ENCODE peak calls at places on chromosomes 13 and 19, in six cellular contexts. J is heart left ventricle, X is right lobe of liver, T is prostate gland, L is tibial nerve, R is lower leg skin. Y is an unnamed sample.

GRCh38 chr19:48102870-48103751 is 7.5 kb downstream of the PLA2G4C start:
- DNase-seq in T (peak), J (no peak), L (no peak), X (no peak), R (no peak), Y (peak)

GRCh38 chr19:45781282-45782161 is 768 bp downstream of the DMPK start:
- DNase-seq in X (no peak), R (no peak), J (no peak), T (peak), L (no peak), Y (peak)

GRCh38 chr19:2589441-2589840 is 113.1 kb downstream of the GNG7 start:
- DNase-seq in L (no peak), R (no peak), J (no peak), T (no peak), X (no peak), Y (no peak)

GRCh38 chr13:110177790-110178189 is 129.2 kb downstream of the COL4A1 start:
- DNase-seq in T (no peak), X (no peak), J (no peak), L (no peak), R (no peak), Y (no peak)

GRCh38 chr19:47511681-47512080 is 3.2 kb downstream of the NAPA start:
- DNase-seq in X (no peak), R (no peak), T (no peak), J (no peak), L (no peak), Y (no peak)

GRCh38 chr13:96532804-96533203 is 442.9 kb downstream of the HS6ST3 start:
- DNase-seq in T (no peak), J (no peak), R (no peak), X (no peak), L (no peak), Y (no peak)

GRCh38 chr13:109885235-109885634 is 98.9 kb upstream of the IRS2 start:
- DNase-seq in J (no peak), T (no peak), L (no peak), R (no peak), X (no peak), Y (no peak)

GRCh38 chr19:10517760-10518443 is 655 bp upstream of the S1PR5 start:
- DNase-seq in R (no peak), X (no peak), L (no peak), J (peak), T (peak), Y (peak)

GRCh38 chr19:13022111-13022858 is 27.0 kb downstream of the NFIX start:
- DNase-seq in R (no peak), J (peak), X (no peak), L (no peak), T (no peak), Y (no peak)

GRCh38 chr13:113546571-113547247 is 37.8 kb upstream of the TFDP1 start:
- DNase-seq in R (peak), T (no peak), L (peak), J (peak), X (no peak), Y (no peak)

GRCh38 chr19:42423462-42424344 is 3.5 kb downstream of the LIPE start:
- DNase-seq in J (peak), X (peak), R (peak), T (peak), L (peak), Y (peak)
- TF ChIP-seq POLR2A in J (peak), X (no peak), R (no peak), T (peak), L (no peak), Y (no peak)

DNA sequence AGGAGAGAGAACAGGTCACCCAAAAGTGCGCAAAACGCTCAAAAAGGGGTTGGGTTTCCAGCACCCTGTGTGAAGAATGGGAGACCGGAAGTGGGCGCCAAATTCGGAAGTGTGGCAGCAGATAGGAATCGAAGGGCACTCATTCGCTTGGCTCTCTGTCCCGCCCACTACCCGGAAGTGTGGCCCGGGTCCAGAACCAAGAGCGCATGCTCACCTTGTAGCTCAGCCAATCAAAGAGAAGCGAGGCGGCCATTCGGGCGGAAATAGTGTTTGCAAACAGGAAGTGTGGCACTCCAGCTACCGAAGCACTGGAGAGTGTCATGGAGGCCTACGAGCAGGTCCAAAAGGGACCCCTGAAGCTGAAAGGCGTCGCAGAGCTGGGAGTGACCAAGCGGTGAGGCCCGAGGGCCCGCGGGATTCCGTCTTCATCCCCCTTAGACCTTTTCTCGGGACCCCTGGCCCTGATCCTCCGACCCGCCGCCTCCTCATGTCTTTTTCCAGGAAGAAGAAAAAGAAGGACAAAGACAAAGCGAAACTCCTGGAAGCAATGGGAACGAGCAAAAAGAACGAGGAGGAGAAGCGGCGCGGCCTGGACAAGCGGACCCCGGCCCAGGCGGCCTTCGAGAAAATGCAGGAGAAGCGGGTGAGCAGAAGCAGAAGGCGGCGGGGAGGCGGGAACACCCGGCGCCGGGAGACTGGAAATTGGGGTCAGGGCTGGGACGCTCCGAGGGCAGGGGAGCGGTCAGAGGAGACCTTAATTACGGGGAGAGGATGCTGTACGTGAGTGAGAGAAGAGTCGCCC is at the start of gene FAM32A:
- DNase-seq in L (peak), J (peak), R (peak), T (peak), X (peak), Y (peak)
- TF ChIP-seq POLR2A in L (peak), J (peak), R (no peak), T (peak), X (peak), Y (peak)

GRCh38 chr19:4442846-4443146 is 14.8 kb downstream of the UBXN6 start:
- DNase-seq in R (no peak), J (no peak), X (no peak), T (no peak), L (no peak), Y (no peak)

GRCh38 chr19:4443188-4443587 is 14.4 kb downstream of the UBXN6 start:
- DNase-seq in X (no peak), J (no peak), T (no peak), L (no peak), R (no peak), Y (no peak)

GRCh38 chr19:4441994-4442845 is 15.4 kb downstream of the UBXN6 start:
- DNase-seq in R (no peak), J (no peak), T (no peak), X (no peak), L (no peak), Y (no peak)

GRCh38 chr19:4444765-4445741 is 12.5 kb downstream of the UBXN6 start:
- DNase-seq in J (no peak), X (no peak), T (no peak), L (no peak), R (no peak), Y (no peak)

GRCh38 chr19:4443966-4444764 is 13.4 kb downstream of the UBXN6 start:
- DNase-seq in J (no peak), T (no peak), X (no peak), R (no peak), L (no peak), Y (no peak)
- TF ChIP-seq POLR2A in J (no peak), T (no peak), X (no peak), R (no peak), L (no peak), Y (no peak)

DNA sequence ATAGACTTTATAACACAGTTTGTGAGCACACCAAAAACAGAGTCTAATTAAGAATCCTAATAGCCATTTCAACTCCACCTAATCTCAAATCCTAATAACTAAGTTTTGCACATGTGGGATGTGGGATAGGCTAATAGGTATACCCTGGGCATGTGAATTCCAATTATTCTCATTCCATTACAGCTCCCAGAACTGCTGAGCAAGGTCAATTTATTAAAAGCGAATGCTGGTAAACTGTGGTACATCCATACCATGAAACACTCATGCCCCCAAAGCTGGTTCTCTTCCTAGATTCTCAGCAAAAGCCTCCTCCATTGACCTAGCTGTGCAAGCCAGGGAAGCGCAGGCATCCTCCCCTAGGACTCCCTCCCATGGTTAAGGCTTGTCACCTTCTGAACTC is 113.8 kb downstream of the USP12 start:
- DNase-seq in R (no peak), L (no peak), T (no peak), J (no peak), X (no peak), Y (no peak)
- TF ChIP-seq POLR2A in R (no peak), L (no peak), T (no peak), J (no peak), X (no peak), Y (no peak)

Y was measured in H54.